ENCODE peak calls at places on chromosomes 1 and 21, in nine cellular contexts. V is progenitor cell of endocrine pancreas, Z is NCI-H2081, K is EL, L is HTR-8/SVneo, C is SJSA1, I is IMR-90, A is left ventricle myocardium inferior, E is retina. Q is an unnamed sample.
A peak's percentile ranks its signal among the peaks of the same experiment; 100 is the strongest.

GRCh38 chr1:247112479-247112781 is 8.3 kb upstream of the ZNF669 start:
- DNase-seq in C (no peak), E (no peak), K (no peak), Z (no peak), L (no peak), I (no peak), V (no peak), A (no peak), Q (no peak)

GRCh38 chr21:46250146-46250725 is 21.7 kb upstream of the LSS start:
- DNase-seq in V (no peak), I (peak; percentile 33), A (no peak), E (no peak), K (no peak), Z (no peak), C (no peak), L (no peak), Q (no peak)

GRCh38 chr1:70156529-70157120 is 48.8 kb downstream of the LRRC40 start:
- DNase-seq in E (no peak), I (peak; percentile 48), A (no peak), Z (no peak), K (peak; percentile 70), V (no peak), C (no peak), L (peak; percentile 10), Q (no peak)

GRCh38 chr1:212498243-212498642 is 65.5 kb downstream of the NENF start:
- DNase-seq in A (no peak), L (no peak), C (no peak), I (peak; percentile 96), K (peak; percentile 72), V (no peak), E (no peak), Z (no peak), Q (no peak)

GRCh38 chr1:115179397-115179835 is 90.1 kb upstream of the TSPAN2 start:
- DNase-seq in A (peak; percentile 76), V (no peak), E (no peak), K (peak; percentile 100), C (peak; percentile 97), Z (no peak), L (peak; percentile 41), I (peak; percentile 98), Q (no peak)

GRCh38 chr1:232629250-232630046 is 485 bp downstream of the SIPA1L2 start:
- DNase-seq in I (no peak), C (no peak), A (peak; percentile 35), V (peak; percentile 49), K (peak; percentile 38), L (no peak), E (peak; percentile 86), Z (peak; percentile 12), Q (peak; percentile 23)

GRCh38 chr1:211829343-211830054 is 1.1 kb downstream of the LPGAT1 start:
- DNase-seq in E (peak; percentile 79), I (no peak), C (peak; percentile 47), V (peak; percentile 16), L (peak; percentile 53), K (peak; percentile 68), Z (no peak), A (peak; percentile 31), Q (peak; percentile 8)

GRCh38 chr1:160860840-160861505 is 1.7 kb downstream of the CD244 start:
- DNase-seq in I (no peak), C (no peak), K (no peak), A (no peak), L (no peak), E (no peak), V (no peak), Z (no peak), Q (no peak)

GRCh38 chr1:8814870-8815269 is 2.6 kb downstream of the RERE start:
- DNase-seq in V (no peak), C (no peak), L (no peak), E (peak; percentile 56), Z (peak; percentile 62), A (no peak), I (no peak), K (no peak), Q (no peak)

Q was measured in activated naive CD8-positive, alpha-beta T cell treated with anti-CD3 and anti-CD28 coated beads, Interleukin-2, amount 50 U/mL, for 24 hours.